ENCODE peak calls at places on chromosomes 7 and 10, in four cellular contexts. Y is A549; L is activated naive CD4-positive, alpha-beta T cell treated with Interleukin-2 at 50 U/mL for 16 hours; X is pulmonary artery endothelial cell. V is an unnamed sample.

GRCh38 chr7:124720195-124720594 is 45.4 kb downstream of the GPR37 start:
- DNase-seq in Y (no peak), L (no peak), X (no peak), V (no peak)

GRCh38 chr7:746074-747061 is 19.3 kb upstream of the PRKAR1B start:
- DNase-seq in Y (no peak), X (no peak), L (no peak), V (no peak)

GRCh38 chr10:77531441-77532001 is 106.1 kb downstream of the KCNMA1 start:
- DNase-seq in L (no peak), X (peak; percentile 37), Y (peak; percentile 90), V (peak; percentile 89)

GRCh38 chr7:157465597-157466348 is 129.0 kb downstream of the DNAJB6 start:
- DNase-seq in Y (no peak), L (no peak), X (no peak), V (no peak)

GRCh38 chr10:123147635-123148413 is at the start of gene HMX2:
- DNase-seq in X (no peak), L (peak; percentile 44), Y (no peak), V (no peak)

GRCh38 chr7:82810558-82811259 is 352.0 kb downstream of the PCLO start:
- DNase-seq in L (no peak), X (peak; percentile 3), Y (peak; percentile 34), V (peak; percentile 61)

GRCh38 chr7:116284390-116284789 is 74.1 kb downstream of the TES start:
- DNase-seq in X (no peak), Y (no peak), L (no peak), V (no peak)

GRCh38 chr7:91082038-91082437 is 182.2 kb upstream of the FZD1 start:
- DNase-seq in X (no peak), Y (no peak), L (no peak), V (peak; percentile 64)

GRCh38 chr10:103616705-103617361 is 123.3 kb downstream of the NEURL1 start:
- DNase-seq in X (no peak), L (no peak), Y (no peak), V (peak; percentile 94)

GRCh38 chr10:4541292-4541691 is 284.7 kb upstream of the AKR1E2 start:
- DNase-seq in Y (no peak), L (no peak), X (peak; percentile 92), V (peak; percentile 83)

GRCh38 chr7:139829654-139830130 is 628 bp downstream of the TBXAS1 start:
- DNase-seq in L (no peak), Y (no peak), X (no peak), V (no peak)

GRCh38 chr10:101778781-101779543 is 3.0 kb upstream of the FGF8 start:
- DNase-seq in L (peak; percentile 28), Y (no peak), X (no peak), V (peak; percentile 56)

GRCh38 chr7:114988755-114989154 is 66.9 kb downstream of the MDFIC start:
- DNase-seq in X (peak; percentile 3), L (no peak), Y (peak; percentile 18), V (peak; percentile 78)

GRCh38 chr10:43585981-43586738 is 11.7 kb upstream of the ZNF239 start:
- DNase-seq in X (no peak), Y (no peak), L (no peak), V (no peak)

GRCh38 chr10:34994565-34995142 is 95.5 kb downstream of the CUL2 start:
- DNase-seq in Y (peak; percentile 77), X (peak; percentile 83), L (peak; percentile 35), V (peak; percentile 55)

GRCh38 chr10:48800283-48800675 is 115.6 kb downstream of the WDFY4 start:
- DNase-seq in L (no peak), X (no peak), Y (no peak), V (no peak)

GRCh38 chr7:19815546-19815945 is 42.1 kb upstream of the TMEM196 start:
- DNase-seq in L (no peak), X (no peak), Y (no peak), V (peak; percentile 18)

GRCh38 chr10:49550563-49550962 is 11.6 kb upstream of the ERCC6 start:
- DNase-seq in L (no peak), X (peak; percentile 57), Y (no peak), V (peak; percentile 20)

GRCh38 chr7:101535333-101535732 is 93.8 kb downstream of the MYL10 start:
- DNase-seq in X (no peak), L (no peak), Y (no peak), V (no peak)

GRCh38 chr7:87413951-87414381 is 61.5 kb downstream of the ABCB4 start:
- DNase-seq in X (no peak), L (no peak), Y (no peak), V (peak; percentile 54)

GRCh38 chr10:130282492-130283233 is 146.5 kb downstream of the GLRX3 start:
- DNase-seq in Y (no peak), L (no peak), X (no peak), V (no peak)

GRCh38 chr10:18402766-18403346 is 248.5 kb downstream of the NSUN6 start:
- DNase-seq in L (no peak), X (no peak), Y (no peak), V (no peak)

GRCh38 chr10:113751116-113751728 is at the start of gene PLEKHS1:
- DNase-seq in X (no peak), L (no peak), Y (no peak), V (peak; percentile 17)